ENCODE peak calls at places on chromosomes 11 and 22, in ten cellular contexts. O is stimulated activated CD8-positive, alpha-beta memory T cell treated with anti-CD3 and anti-CD28 coated beads, Interleukin-4, amount 100 ng/mL, for 24 hours; B is stimulated activated CD4-positive, alpha-beta T cell treated with anti-CD3 and anti-CD28 coated beads, Interleukin-4, amount 100 ng/mL, for 24 hours; Q is HFF-Myc; I is LHCN-M2; C is heart right ventricle; L is activated T-helper 1 cell treated with anti-CD3 and anti-CD28 coated beads, Interleukin-12 subunit alpha, Interleukin-12 subunit beta, Interleukin-2, Interleukin-4 antibody, amounts not matched to agents 30 ng/mL and 10 ng/mL and 1 ng/mL, durations not matched to agents 14 hours and 24 hours and 36 hours; F is B cell; S is PC-3; U is left ventricle myocardium superior. Y is an unnamed sample.

GRCh38 chr11:113446112-113446511 is 29.1 kb downstream of the DRD2 start:
- DNase-seq in O (no peak), B (no peak), Q (no peak), I (peak), C (no peak), L (no peak), F (no peak), S (peak), U (no peak), Y (no peak)

GRCh38 chr22:46079861-46080821 is 70.2 kb upstream of the PPARA start:
- DNase-seq in O (no peak), B (no peak), Q (no peak), I (peak), C (peak), L (no peak), F (no peak), S (peak), U (peak), Y (peak)

GRCh38 chr22:17313591-17313990 is 55.7 kb upstream of the CECR2 start:
- DNase-seq in O (no peak), B (no peak), Q (no peak), I (no peak), C (no peak), L (no peak), F (no peak), S (no peak), U (no peak), Y (no peak)

GRCh38 chr11:130592056-130592455 is 143.6 kb downstream of the ADAMTS15 start:
- DNase-seq in O (no peak), B (no peak), Q (no peak), I (no peak), C (no peak), L (no peak), F (no peak), S (peak), U (no peak), Y (no peak)

GRCh38 chr11:27158763-27159679 is 118.4 kb downstream of the BBOX1 start:
- DNase-seq in O (no peak), B (no peak), Q (peak), I (peak), C (peak), L (no peak), F (no peak), S (peak), U (no peak), Y (peak)

GRCh38 chr11:76067099-76067498 is 139.2 kb downstream of the WNT11 start:
- DNase-seq in O (no peak), B (no peak), Q (no peak), I (peak), C (no peak), L (no peak), F (no peak), S (no peak), U (no peak), Y (no peak)

GRCh38 chr11:17568944-17569343 is 21.9 kb downstream of the OTOG start:
- DNase-seq in O (no peak), B (no peak), Q (no peak), I (no peak), C (no peak), L (no peak), F (no peak), S (no peak), U (no peak), Y (no peak)

GRCh38 chr11:31974737-31975136 is 116.1 kb upstream of the RCN1 start:
- DNase-seq in O (no peak), B (no peak), Q (no peak), I (peak), C (no peak), L (no peak), F (no peak), S (peak), U (no peak), Y (no peak)

GRCh38 chr11:66388746-66389386 is 17.3 kb upstream of the SLC29A2 start:
- DNase-seq in O (peak), B (peak), Q (no peak), I (peak), C (peak), L (peak), F (peak), S (peak), U (peak), Y (peak)

GRCh38 chr11:121300313-121300971 is 7.9 kb downstream of the SC5D start:
- DNase-seq in O (no peak), B (no peak), Q (no peak), I (peak), C (peak), L (no peak), F (no peak), S (no peak), U (no peak), Y (no peak)